ENCODE peak calls at places on chromosome 10, in eight cellular contexts. R is mesothelial cell of epicardium, V is left ventricle myocardium inferior, C is suprapubic skin, Z is HFFc6, X is ovary, J is body of pancreas, K is Calu3. Y is an unnamed sample.

GRCh38 chr10:6694447-6695155 is 114.5 kb upstream of the PRKCQ start:
- DNase-seq in K (no peak), X (no peak), C (no peak), R (no peak), J (no peak), Z (peak; percentile 68), V (no peak), Y (no peak)

GRCh38 chr10:84059526-84059925 is 79.8 kb upstream of the GHITM start:
- DNase-seq in X (no peak), Z (no peak), C (no peak), R (no peak), V (no peak), K (no peak), J (no peak), Y (no peak)

GRCh38 chr10:22086730-22087364 is 83.3 kb upstream of the DNAJC1 start:
- DNase-seq in C (peak; percentile 80), R (peak; percentile 51), K (peak; percentile 60), X (peak; percentile 77), V (peak; percentile 90), Z (peak; percentile 47), J (peak; percentile 89), Y (peak; percentile 51)

GRCh38 chr10:514137-514671 is 175.3 kb downstream of the DIP2C start:
- DNase-seq in R (no peak), J (peak; percentile 81), C (no peak), Z (no peak), X (no peak), V (peak; percentile 29), K (peak; percentile 26), Y (no peak)

GRCh38 chr10:767211-767610 is 77.7 kb upstream of the DIP2C start:
- DNase-seq in K (no peak), R (no peak), Z (no peak), X (no peak), V (no peak), C (no peak), J (peak; percentile 65), Y (no peak)

GRCh38 chr10:43194266-43194665 is 56.0 kb downstream of the CSGALNACT2 start:
- DNase-seq in R (no peak), Z (no peak), C (no peak), X (no peak), K (no peak), V (no peak), J (no peak), Y (no peak)

GRCh38 chr10:57161157-57161556 is 800.1 kb upstream of the ZWINT start:
- DNase-seq in X (no peak), J (no peak), V (no peak), Z (no peak), R (no peak), C (no peak), K (no peak), Y (no peak)

GRCh38 chr10:6171891-6172354 is 30.8 kb upstream of the PFKFB3 start:
- DNase-seq in R (no peak), X (no peak), K (no peak), Z (peak; percentile 91), V (peak; percentile 61), C (peak; percentile 81), J (peak; percentile 41), Y (peak; percentile 38)

GRCh38 chr10:115989621-115990020 is 283.4 kb downstream of the GFRA1 start:
- DNase-seq in R (no peak), X (no peak), C (no peak), V (no peak), K (no peak), J (no peak), Z (peak; percentile 1), Y (no peak)

GRCh38 chr10:9012312-9012711 is 957.8 kb downstream of the GATA3 start:
- DNase-seq in J (no peak), K (no peak), V (no peak), R (no peak), Z (no peak), X (no peak), C (no peak), Y (no peak)

GRCh38 chr10:51001587-51001986 is 72.7 kb upstream of the PRKG1 start:
- DNase-seq in C (no peak), K (no peak), J (no peak), X (no peak), V (no peak), R (no peak), Z (no peak), Y (no peak)

GRCh38 chr10:113058175-113058961 is 108.3 kb downstream of the TCF7L2 start:
- DNase-seq in J (no peak), V (no peak), X (no peak), R (no peak), C (no peak), Z (peak; percentile 50), K (no peak), Y (no peak)

GRCh38 chr10:126421745-126422144 is 33.5 kb upstream of the ADAM12 start:
- DNase-seq in C (no peak), J (no peak), Z (peak; percentile 83), X (no peak), V (no peak), R (no peak), K (no peak), Y (no peak)

GRCh38 chr10:30436200-30436599 is 2.2 kb downstream of the MAP3K8 start:
- DNase-seq in Z (peak; percentile 74), K (no peak), X (no peak), V (no peak), C (no peak), J (no peak), R (peak; percentile 26), Y (no peak)

GRCh38 chr10:113045155-113046055 is 95.4 kb downstream of the TCF7L2 start:
- DNase-seq in C (no peak), J (no peak), X (no peak), R (no peak), Z (peak; percentile 95), V (no peak), K (peak; percentile 24), Y (no peak)

GRCh38 chr10:19325581-19325980 is 277.0 kb downstream of the MALRD1 start:
- DNase-seq in J (no peak), Z (no peak), V (no peak), C (no peak), X (no peak), R (no peak), K (no peak), Y (no peak)

GRCh38 chr10:96387601-96388000 is 28.8 kb upstream of the OPALIN start:
- DNase-seq in C (no peak), J (no peak), Z (peak; percentile 48), V (no peak), K (no peak), X (no peak), R (no peak), Y (no peak)

GRCh38 chr10:118580702-118581101 is 14.7 kb downstream of the PRLHR start:
- DNase-seq in Z (no peak), R (no peak), C (no peak), J (no peak), X (no peak), K (no peak), V (no peak), Y (no peak)

GRCh38 chr10:6278519-6279120 is 75.9 kb downstream of the PFKFB3 start:
- DNase-seq in R (no peak), V (no peak), J (no peak), C (no peak), Z (no peak), K (no peak), X (no peak), Y (no peak)

GRCh38 chr10:69742928-69743602 is 58.6 kb upstream of the COL13A1 start:
- DNase-seq in X (no peak), Z (no peak), J (peak; percentile 30), C (no peak), K (peak; percentile 70), R (no peak), V (no peak), Y (no peak)

GRCh38 chr10:124217031-124217430 is 123.6 kb upstream of the CHST15 start:
- DNase-seq in R (no peak), C (no peak), K (no peak), X (no peak), Z (no peak), V (no peak), J (no peak), Y (no peak)

GRCh38 chr10:124219655-124220054 is 126.3 kb upstream of the CHST15 start:
- DNase-seq in X (no peak), R (no peak), V (no peak), J (no peak), K (no peak), C (no peak), Z (no peak), Y (no peak)

GRCh38 chr10:124220547-124220946 is 127.1 kb upstream of the CHST15 start:
- DNase-seq in R (no peak), Z (no peak), C (no peak), X (no peak), K (no peak), V (no peak), J (no peak), Y (no peak)

GRCh38 chr10:124220971-124221355 is 127.6 kb upstream of the CHST15 start:
- DNase-seq in X (no peak), J (no peak), C (no peak), V (no peak), Z (no peak), K (no peak), R (no peak), Y (no peak)

GRCh38 chr10:124217906-124218769 is 124.7 kb upstream of the CHST15 start:
- DNase-seq in C (no peak), K (no peak), Z (no peak), R (no peak), J (no peak), V (no peak), X (no peak), Y (no peak)
- TF ChIP-seq CTCF in C (no peak), K (no peak), Z (no peak), R (no peak), J (no peak), V (no peak), X (no peak), Y (no peak)

DNA sequence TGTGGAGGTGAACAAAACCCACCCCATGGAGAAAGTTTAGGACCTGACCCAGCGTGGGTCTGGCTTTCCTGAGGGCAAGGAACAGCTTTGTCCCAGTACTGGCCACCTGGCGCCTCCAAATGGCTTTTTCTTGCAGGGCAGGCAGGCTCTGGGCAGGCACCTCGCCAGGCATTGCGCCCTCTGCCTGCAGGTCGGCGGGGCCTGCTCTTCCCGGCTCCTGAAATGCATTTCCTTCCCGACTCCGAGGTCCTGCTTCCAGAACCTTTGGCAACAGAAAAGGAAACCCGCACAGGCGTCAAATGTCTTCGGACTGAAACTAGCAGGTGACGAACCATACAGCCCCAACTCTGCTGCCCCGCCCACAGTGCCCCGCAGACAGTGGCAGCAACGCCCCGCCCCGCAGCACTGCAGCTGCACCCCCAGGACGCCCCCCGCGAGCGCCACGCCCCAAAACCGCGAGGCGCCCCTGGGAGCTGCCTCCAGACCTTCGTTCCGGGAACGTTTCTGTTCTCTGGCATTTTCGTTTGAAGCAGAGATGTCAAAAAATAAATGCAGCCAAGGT is 65.5 kb downstream of the C10orf143 start:
- DNase-seq in Z (no peak), K (no peak), C (no peak), R (no peak), J (no peak), X (no peak), V (no peak), Y (no peak)
- TF ChIP-seq CTCF in Z (peak; percentile 75), K (no peak), C (no peak), R (no peak), J (peak; percentile 10), X (no peak), V (peak; percentile 15), Y (no peak)

GRCh38 chr10:79220296-79220695 is 127.0 kb upstream of the PPIF start:
- DNase-seq in V (no peak), X (peak; percentile 21), K (no peak), J (no peak), Z (no peak), C (no peak), R (no peak), Y (no peak)
- TF ChIP-seq CTCF in V (no peak), X (no peak), K (no peak), J (no peak), Z (no peak), C (no peak), R (no peak), Y (no peak)

GRCh38 chr10:13139671-13140070 is 21.7 kb upstream of the MCM10 start:
- DNase-seq in Z (no peak), R (no peak), V (no peak), C (no peak), X (no peak), J (no peak), K (no peak), Y (no peak)
- TF ChIP-seq CTCF in Z (no peak), R (no peak), V (no peak), C (no peak), X (no peak), J (no peak), K (no peak), Y (no peak)